ENCODE peak calls at places on chromosome 4, in seven cellular contexts. W is right lobe of liver, S is lower leg skin, L is thoracic aorta, G is WERI-Rb-1, U is aorta, R is hepatocyte. N is an unnamed sample.

GRCh38 chr4:169018406-169018805 is 8.4 kb upstream of the CBR4 start:
- DNase-seq in U (no peak), S (no peak), L (no peak), G (no peak), W (no peak), R (no peak), N (no peak)

GRCh38 chr4:155954939-155955338 is 1.3 kb upstream of the CTSO start:
- DNase-seq in R (peak), W (no peak), L (no peak), G (no peak), U (no peak), S (no peak), N (no peak)

GRCh38 chr4:1213336-1213995 is 35.5 kb downstream of the CTBP1 start:
- DNase-seq in G (no peak), U (no peak), S (no peak), L (no peak), W (no peak), R (no peak), N (no peak)

GRCh38 chr4:1177274-1178141 is 5.1 kb upstream of the SPON2 start:
- DNase-seq in L (no peak), G (peak), R (no peak), S (peak), U (no peak), W (peak), N (peak)

GRCh38 chr4:3476936-3477749 is 14.0 kb downstream of the DOK7 start:
- DNase-seq in L (no peak), W (peak), G (no peak), S (no peak), R (no peak), U (no peak), N (no peak)

GRCh38 chr4:147017081-147017480 is 71.4 kb upstream of the TTC29 start:
- DNase-seq in W (no peak), R (no peak), G (no peak), L (no peak), S (no peak), U (no peak), N (no peak)

GRCh38 chr4:176302283-176303275 is 17.2 kb upstream of the SPCS3 start:
- DNase-seq in R (peak), S (no peak), U (no peak), G (no peak), W (no peak), L (no peak), N (peak)

GRCh38 chr4:154838155-154838554 is 57.1 kb downstream of the RBM46 start:
- DNase-seq in G (no peak), W (no peak), L (no peak), S (no peak), R (peak), U (no peak), N (no peak)

GRCh38 chr4:41611881-41612871 is 74.2 kb downstream of the LIMCH1 start:
- DNase-seq in U (peak), S (no peak), G (no peak), W (no peak), R (peak), L (no peak), N (peak)

GRCh38 chr4:7428261-7429068 is 6.3 kb downstream of the PSAPL1 start:
- DNase-seq in L (no peak), U (no peak), G (peak), S (peak), W (no peak), R (no peak), N (no peak)

GRCh38 chr4:16450031-16450430 is 223.8 kb upstream of the TAPT1 start:
- DNase-seq in L (no peak), W (no peak), R (no peak), G (no peak), U (no peak), S (no peak), N (no peak)

GRCh38 chr4:140019619-140020367 is 134.2 kb downstream of the MAML3 start:
- DNase-seq in S (no peak), U (no peak), G (no peak), R (peak), L (no peak), W (no peak), N (no peak)

GRCh38 chr4:182745268-182745667 is 171.9 kb downstream of the DCTD start:
- DNase-seq in U (no peak), G (no peak), S (no peak), R (peak), W (no peak), L (no peak), N (peak)

GRCh38 chr4:73850261-73850970 is 2.7 kb upstream of the PF4V1 start:
- DNase-seq in S (no peak), W (no peak), L (no peak), R (no peak), G (no peak), U (no peak), N (no peak)

GRCh38 chr4:14254252-14254651 is 626.7 kb upstream of the BOD1L1 start:
- DNase-seq in L (no peak), R (peak), G (peak), W (peak), S (no peak), U (peak), N (peak)

GRCh38 chr4:69830529-69831269 is 29.2 kb downstream of the SULT1E1 start:
- DNase-seq in L (no peak), G (no peak), W (peak), U (no peak), R (peak), S (no peak), N (peak)

DNA sequence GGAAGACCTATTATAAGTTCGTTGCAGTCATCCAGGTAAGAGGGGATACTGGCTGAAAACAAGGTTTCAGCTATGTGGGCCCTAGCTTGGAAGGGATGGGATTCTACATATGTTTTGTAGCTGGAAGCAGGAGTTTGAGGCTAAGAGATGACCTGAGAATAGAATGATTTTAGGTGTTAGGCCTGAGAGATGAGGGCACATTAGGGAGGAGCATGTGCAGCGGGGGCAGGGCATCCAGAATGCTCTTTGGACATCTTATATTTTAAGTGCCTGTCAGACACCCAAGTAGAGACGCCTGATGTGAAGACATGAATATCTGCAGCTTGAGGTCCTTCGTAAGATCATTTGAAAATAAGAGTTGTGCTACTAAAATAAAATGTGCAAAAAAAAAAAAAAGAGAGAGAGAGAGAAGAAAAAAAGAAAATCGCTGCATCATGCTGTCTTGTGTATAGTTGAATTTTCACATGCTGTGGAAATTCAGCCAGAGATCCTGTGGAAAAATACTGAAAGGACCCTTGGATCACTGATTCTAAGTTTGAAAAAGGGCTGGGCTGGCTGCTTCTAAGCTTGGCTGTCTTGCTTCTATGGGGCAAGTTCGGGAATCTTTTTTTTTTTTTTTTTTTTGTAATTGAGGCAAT is 340.9 kb upstream of the GATB start:
- DNase-seq in G (no peak), L (no peak), U (no peak), W (no peak), R (no peak), S (no peak), N (no peak)
- H3K4me3 ChIP-seq in G (no peak), L (no peak), U (no peak), W (no peak), R (no peak), S (no peak), N (no peak)

GRCh38 chr4:25487155-25487554 is 110.1 kb downstream of the ANAPC4 start:
- DNase-seq in G (no peak), L (no peak), S (peak), U (no peak), R (no peak), W (no peak), N (no peak)
- H3K4me3 ChIP-seq in G (no peak), L (no peak), S (no peak), U (no peak), R (no peak), W (no peak), N (no peak)

GRCh38 chr4:158770671-158771070 is 1.8 kb downstream of the FNIP2 start:
- DNase-seq in L (no peak), R (no peak), S (no peak), W (no peak), U (no peak), G (no peak), N (no peak)
- H3K4me3 ChIP-seq in L (peak), R (no peak), S (no peak), W (no peak), U (peak), G (no peak), N (no peak)

DNA sequence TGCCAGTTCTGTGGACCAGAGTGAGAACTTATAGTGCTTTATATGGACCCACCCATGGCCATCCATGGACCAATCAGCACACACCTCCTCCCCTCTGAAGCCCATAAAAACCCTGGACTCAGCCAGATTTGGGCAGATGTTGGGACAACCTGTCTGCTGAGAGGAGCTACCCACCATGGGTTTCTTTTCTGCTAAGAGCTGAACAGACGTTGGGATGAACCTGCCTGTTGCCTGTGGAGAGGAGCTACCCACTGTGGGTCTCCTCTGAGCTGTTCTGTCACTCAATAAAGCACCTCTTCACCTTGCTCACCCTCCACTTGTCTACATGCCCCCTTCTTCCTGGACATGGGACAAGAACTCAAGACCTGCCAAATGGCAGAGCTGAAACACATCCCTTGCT is 9.0 kb upstream of the HSD17B11 start:
- DNase-seq in U (no peak), W (no peak), R (no peak), S (no peak), L (no peak), G (no peak), N (no peak)
- H3K4me3 ChIP-seq in U (no peak), W (no peak), R (no peak), S (no peak), L (no peak), G (no peak), N (no peak)

GRCh38 chr4:23888421-23889319 is 1.2 kb downstream of the PPARGC1A start:
- DNase-seq in U (no peak), G (no peak), W (no peak), R (peak), S (no peak), L (no peak), N (peak)
- H3K4me3 ChIP-seq in U (peak), G (peak), W (peak), R (peak), S (peak), L (peak), N (peak)

GRCh38 chr4:76783836-76784235 is 114.1 kb downstream of the SOWAHB start:
- DNase-seq in R (no peak), L (no peak), G (no peak), U (no peak), S (no peak), W (no peak), N (no peak)

GRCh38 chr4:76784237-76784636 is 113.7 kb downstream of the SOWAHB start:
- DNase-seq in S (no peak), G (peak), R (no peak), U (no peak), L (no peak), W (no peak), N (no peak)

GRCh38 chr4:76780781-76781697 is 116.9 kb downstream of the SOWAHB start:
- DNase-seq in W (no peak), U (no peak), R (no peak), S (no peak), L (no peak), G (no peak), N (no peak)

GRCh38 chr4:76781698-76782595 is 116.0 kb downstream of the SOWAHB start:
- DNase-seq in R (no peak), G (no peak), W (no peak), L (no peak), S (no peak), U (no peak), N (peak)

DNA sequence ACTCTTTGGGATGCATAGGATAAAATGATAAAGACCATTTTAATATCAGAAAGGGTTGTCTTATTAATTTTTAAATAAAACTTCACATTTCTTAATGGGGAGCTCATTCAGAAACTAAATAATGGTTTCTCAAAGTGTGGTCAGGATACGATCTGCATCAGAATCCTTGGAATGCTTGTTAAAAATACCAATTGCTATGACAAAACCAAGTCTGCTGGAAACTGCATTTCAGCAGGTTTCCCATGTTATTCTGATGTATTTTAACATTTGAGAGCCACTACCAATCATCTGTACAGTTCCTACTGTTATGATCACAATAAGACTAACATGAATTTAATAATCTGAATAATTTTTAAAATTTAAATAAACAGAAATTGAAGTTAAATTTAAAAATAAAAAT is 115.1 kb downstream of the SOWAHB start:
- DNase-seq in U (no peak), R (no peak), G (no peak), S (no peak), L (no peak), W (no peak), N (peak)
- H3K4me3 ChIP-seq in U (no peak), R (no peak), G (no peak), S (no peak), L (no peak), W (no peak), N (peak)

DNA sequence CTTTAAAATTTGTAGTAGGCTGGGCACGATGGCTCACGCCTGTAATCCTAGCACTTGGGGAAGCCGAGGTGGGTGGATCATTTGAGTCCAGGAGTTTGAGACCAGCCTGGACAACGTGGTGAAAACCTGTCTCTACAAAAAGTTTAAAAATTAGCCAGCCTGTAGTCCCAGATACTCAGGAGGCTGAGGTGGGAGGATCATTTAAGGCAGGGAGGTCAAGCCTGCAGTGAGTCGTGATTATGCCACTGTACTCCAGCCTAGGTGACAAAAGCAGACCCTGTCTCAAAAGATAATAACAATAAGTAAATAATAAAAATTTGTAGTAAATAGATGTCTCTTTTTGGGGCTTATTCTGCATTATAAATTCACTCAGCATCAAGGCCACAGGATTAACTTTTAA is 118.5 kb downstream of the IRF2 start:
- DNase-seq in L (no peak), U (no peak), S (no peak), W (no peak), R (no peak), G (no peak), N (no peak)
- H3K4me3 ChIP-seq in L (no peak), U (no peak), S (no peak), W (no peak), R (no peak), G (no peak), N (no peak)

GRCh38 chr4:156971168-156971601 is 414 bp downstream of the PDGFC start:
- DNase-seq in R (no peak), S (peak), U (peak), L (no peak), W (peak), G (peak), N (no peak)

GRCh38 chr4:156971623-156972369 is at the start of gene PDGFC:
- DNase-seq in G (peak), S (peak), L (peak), W (peak), U (peak), R (peak), N (peak)

GRCh38 chr4:156974264-156974663 is 2.7 kb upstream of the PDGFC start:
- DNase-seq in G (no peak), L (no peak), S (no peak), W (no peak), U (no peak), R (no peak), N (no peak)

GRCh38 chr4:156970501-156971167 is 965 bp downstream of the PDGFC start:
- DNase-seq in W (peak), S (peak), U (peak), L (no peak), G (peak), R (peak), N (peak)

DNA sequence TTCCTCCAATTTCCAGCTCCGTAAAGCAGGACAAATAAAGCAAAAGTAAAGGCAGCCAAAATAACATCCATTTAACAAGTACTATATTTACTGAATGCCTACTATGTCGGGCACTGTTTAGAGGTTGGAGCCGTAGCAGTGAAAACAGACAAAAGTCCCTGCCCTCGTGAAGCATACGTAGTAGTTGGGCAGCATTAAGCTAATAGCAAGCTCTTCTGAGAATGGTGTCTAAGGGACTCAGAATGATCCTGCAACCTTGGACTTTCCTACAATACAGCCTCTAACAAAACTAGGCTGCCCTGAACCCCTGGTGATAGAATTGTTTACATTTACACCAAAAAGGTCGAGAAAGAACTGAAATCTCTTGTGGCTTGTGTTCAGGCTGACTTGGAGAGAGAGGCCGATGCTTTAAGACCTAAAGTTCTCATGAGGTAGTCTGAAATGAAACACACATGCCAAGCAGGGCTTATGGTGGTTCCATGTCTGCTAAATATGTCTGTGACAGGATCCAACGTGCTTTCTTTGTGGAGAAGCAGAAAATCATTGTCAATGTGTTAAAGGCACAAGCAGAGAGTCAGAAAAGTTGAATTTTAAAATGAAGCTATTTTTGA is 876 bp upstream of the PDGFC start:
- DNase-seq in W (no peak), S (no peak), L (no peak), G (no peak), R (peak), U (no peak), N (no peak)
- H3K4me3 ChIP-seq in W (peak), S (no peak), L (peak), G (peak), R (peak), U (peak), N (peak)

GRCh38 chr4:98522603-98523395 is 135.6 kb downstream of the TSPAN5 start:
- DNase-seq in U (no peak), W (no peak), G (no peak), S (no peak), R (peak), L (no peak), N (peak)

GRCh38 chr4:98521486-98521885 is 136.9 kb downstream of the TSPAN5 start:
- DNase-seq in G (no peak), U (no peak), W (no peak), R (no peak), L (no peak), S (no peak), N (no peak)

GRCh38 chr4:98527528-98527927 is 130.9 kb downstream of the TSPAN5 start:
- DNase-seq in L (no peak), U (no peak), R (no peak), W (no peak), S (no peak), G (no peak), N (no peak)

GRCh38 chr4:98522062-98522461 is 136.3 kb downstream of the TSPAN5 start:
- DNase-seq in W (no peak), G (no peak), S (no peak), R (no peak), U (no peak), L (no peak), N (no peak)

DNA sequence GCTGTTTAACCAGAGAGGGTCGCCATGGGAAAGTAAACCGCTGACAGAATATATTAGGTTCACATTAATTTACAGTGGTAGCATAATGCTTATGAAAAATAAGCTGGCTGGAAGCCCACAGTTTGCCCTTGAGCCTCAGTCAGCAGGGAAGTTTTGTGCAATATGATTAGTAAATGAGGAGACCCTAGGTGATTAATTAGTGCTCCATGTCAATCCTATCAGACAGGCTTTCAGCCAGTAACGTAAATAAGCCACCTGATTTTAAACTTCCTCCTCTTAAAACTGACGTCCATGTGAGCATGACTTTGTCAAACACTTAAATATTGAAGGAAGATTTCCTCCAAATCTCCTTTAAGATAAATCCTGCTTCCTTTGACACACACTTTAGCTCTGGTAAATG is 134.1 kb downstream of the TSPAN5 start:
- DNase-seq in R (no peak), L (no peak), G (no peak), W (no peak), S (no peak), U (no peak), N (no peak)
- H3K4me3 ChIP-seq in R (no peak), L (no peak), G (no peak), W (no peak), S (no peak), U (no peak), N (no peak)

DNA sequence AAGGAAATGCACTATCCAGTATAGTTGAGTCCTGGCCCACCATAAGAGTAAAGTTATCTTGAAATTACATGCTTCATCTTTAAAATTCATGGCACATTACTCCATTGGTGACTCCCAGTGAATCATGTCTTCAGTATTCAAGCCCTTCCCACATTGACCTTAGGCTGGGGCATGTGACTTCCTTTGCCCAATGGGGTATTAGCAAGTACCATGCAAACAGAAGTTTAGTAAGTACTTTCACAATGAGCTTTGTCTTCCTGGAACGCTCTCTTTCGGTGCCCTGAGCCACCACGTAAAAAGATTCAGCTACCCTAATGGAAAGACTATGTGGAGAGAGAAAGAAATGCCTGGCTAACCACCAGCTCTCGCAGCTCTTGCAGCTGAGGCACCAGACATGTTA is 235.4 kb downstream of the HNRNPD start:
- DNase-seq in S (no peak), W (no peak), G (no peak), L (no peak), U (no peak), R (no peak), N (peak)
- H3K4me3 ChIP-seq in S (no peak), W (no peak), G (no peak), L (no peak), U (no peak), R (no peak), N (no peak)

N was measured in mammary epithelial cell.